ENCODE peak calls at places on chromosomes 6 and 20, in nine cellular contexts. C is A549, D is IMR-90, W is upper lobe of left lung, P is adrenal gland, T is ovary, B is HCT116, U is sigmoid colon, Y is heart left ventricle. O is an unnamed sample.

GRCh38 chr6:148794797-148795196 is 48.0 kb downstream of the UST start:
- DNase-seq in W (no peak), U (no peak), T (no peak), B (no peak), P (no peak), D (no peak), C (no peak), Y (no peak), O (no peak)

GRCh38 chr20:50015636-50015992 is 32.8 kb downstream of the SNAI1 start:
- DNase-seq in C (no peak), P (no peak), Y (no peak), T (no peak), W (no peak), B (no peak), U (no peak), D (no peak), O (no peak)

GRCh38 chr20:10177326-10177725 is 41.3 kb upstream of the SNAP25 start:
- DNase-seq in W (no peak), Y (no peak), U (no peak), B (no peak), C (no peak), D (peak), T (no peak), P (no peak), O (no peak)

GRCh38 chr6:118383924-118384323 is 164.2 kb upstream of the PLN start:
- DNase-seq in T (no peak), P (no peak), W (no peak), B (no peak), Y (no peak), C (no peak), D (no peak), U (no peak), O (no peak)

GRCh38 chr20:22227301-22227700 is 357.1 kb downstream of the FOXA2 start:
- DNase-seq in U (no peak), W (no peak), T (no peak), D (no peak), P (no peak), B (no peak), C (no peak), Y (no peak), O (no peak)

GRCh38 chr20:37941332-37941731 is 38.4 kb downstream of the VSTM2L start:
- DNase-seq in U (no peak), Y (no peak), C (peak), P (no peak), B (no peak), W (no peak), T (no peak), D (no peak), O (no peak)

GRCh38 chr6:107879912-107880311 is 55.8 kb upstream of the SCML4 start:
- DNase-seq in P (no peak), W (no peak), B (no peak), U (no peak), T (no peak), Y (no peak), D (no peak), C (no peak), O (no peak)

GRCh38 chr20:36848078-36848660 is 27.8 kb upstream of the TLDC2 start:
- DNase-seq in D (peak), C (peak), B (no peak), Y (peak), U (peak), T (no peak), W (no peak), P (no peak), O (no peak)

GRCh38 chr20:4449977-4450715 is 271.6 kb upstream of the PRND start:
- DNase-seq in D (peak), C (peak), Y (no peak), T (no peak), P (peak), U (no peak), B (peak), W (no peak), O (no peak)

DNA sequence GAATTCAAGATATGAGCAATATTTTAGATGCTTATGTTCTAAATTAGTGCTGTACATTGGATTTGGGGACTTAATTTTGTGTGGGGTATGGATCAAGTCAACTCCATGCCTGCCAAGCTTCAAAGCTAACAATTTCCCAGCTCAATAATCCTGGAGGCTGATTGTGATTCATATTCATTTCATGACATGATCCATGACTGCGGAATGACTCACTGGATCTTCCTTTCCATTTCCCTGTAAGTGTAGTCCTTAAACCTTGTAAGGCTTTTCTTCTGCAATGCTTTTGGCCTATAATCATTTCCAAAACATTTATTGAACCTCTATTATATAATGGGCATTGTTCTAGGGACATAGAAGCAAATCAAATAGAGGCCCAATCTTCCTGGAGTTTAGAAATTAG is 44.8 kb upstream of the CCN2 start:
- DNase-seq in P (no peak), W (no peak), T (no peak), U (no peak), Y (no peak), C (peak), D (peak), B (peak), O (no peak)
- H3K27ac ChIP-seq in P (no peak), W (no peak), T (no peak), U (no peak), Y (no peak), C (peak), D (no peak), B (no peak), O (no peak)

DNA sequence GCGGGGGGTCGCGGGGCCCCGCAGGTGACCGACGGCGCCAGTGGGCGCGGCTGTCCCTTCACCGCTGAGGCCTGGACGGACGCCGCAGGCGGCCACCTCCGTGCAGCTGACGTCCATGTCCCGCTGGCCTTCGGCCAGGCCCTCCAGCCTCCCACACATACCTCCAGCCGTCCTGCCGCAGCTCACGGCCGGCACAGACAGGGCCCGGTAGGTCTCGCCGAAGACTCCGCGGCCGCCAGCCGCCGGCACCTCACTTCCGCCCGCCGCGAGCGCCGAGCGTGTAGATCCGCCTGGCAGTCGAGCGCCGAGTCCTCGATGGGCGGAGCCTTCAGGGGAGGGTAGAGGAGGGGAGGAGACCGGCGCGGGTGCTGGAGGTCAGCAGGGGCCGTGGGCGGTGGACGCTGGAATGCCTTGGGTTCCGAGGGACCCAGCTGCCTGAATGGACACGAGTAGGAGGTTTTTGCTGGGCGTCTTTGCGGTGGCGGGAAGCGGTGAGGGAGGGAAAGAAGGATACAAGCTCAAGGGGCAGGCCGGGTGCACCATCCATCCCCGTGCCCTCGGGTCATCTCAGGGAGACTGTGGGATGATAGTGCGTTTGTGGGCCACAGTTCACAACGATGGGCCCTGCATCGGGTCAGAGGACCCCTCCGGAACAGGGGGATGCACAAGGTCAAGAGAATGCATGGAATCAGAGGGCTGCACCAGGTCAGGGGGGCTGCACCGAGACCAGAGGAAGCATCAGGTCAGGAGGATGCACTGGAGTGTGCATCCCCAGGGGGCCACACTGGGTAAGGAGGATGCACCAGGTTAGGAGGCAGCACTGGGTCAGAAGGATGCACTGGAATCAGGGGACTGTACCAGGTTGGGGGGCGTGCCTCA is at the start of gene EXOC2:
- DNase-seq in U (peak), C (peak), Y (peak), D (peak), W (peak), B (peak), P (peak), T (peak), O (peak)
- TF ChIP-seq POLR2A in U (peak), C (peak), Y (no peak), D (no peak), W (peak), B (peak), P (peak), T (peak), O (peak)

GRCh38 chr20:56687061-56687460 is 58.0 kb downstream of the TFAP2C start:
- DNase-seq in U (no peak), B (no peak), D (no peak), W (no peak), T (no peak), Y (no peak), P (no peak), C (no peak), O (no peak)
- H3K4me3 ChIP-seq in U (no peak), B (no peak), D (no peak), W (no peak), T (no peak), Y (no peak), P (no peak), C (no peak), O (no peak)

GRCh38 chr6:111700135-111700690 is 94.5 kb upstream of the TRAF3IP2 start:
- DNase-seq in T (no peak), C (no peak), U (no peak), B (no peak), Y (no peak), D (no peak), P (no peak), W (no peak), O (no peak)
- H3K27ac ChIP-seq in T (no peak), C (no peak), U (no peak), B (no peak), Y (no peak), D (no peak), P (no peak), W (no peak), O (no peak)

DNA sequence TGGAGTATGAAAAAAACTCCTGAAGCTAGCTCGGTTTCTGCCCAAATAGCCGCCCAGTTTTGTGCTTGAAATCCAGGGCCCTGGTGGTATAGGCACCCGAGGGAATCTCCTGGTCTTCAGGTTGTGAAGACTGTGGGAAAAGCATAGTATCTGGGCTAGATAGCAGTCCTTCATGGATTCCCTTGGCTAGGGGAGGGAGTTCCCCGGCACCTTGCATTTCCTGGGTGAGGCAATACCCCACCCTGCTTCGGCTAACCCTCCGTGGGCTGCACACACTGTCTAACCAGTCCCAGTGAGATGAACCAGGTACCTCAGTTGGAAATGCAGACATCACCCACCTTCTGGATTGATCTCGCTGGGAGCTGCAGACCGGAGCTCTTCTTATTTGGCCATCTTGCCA is 184.5 kb upstream of the SLC35B3 start:
- DNase-seq in C (no peak), B (no peak), Y (no peak), P (no peak), U (no peak), D (no peak), W (no peak), T (no peak), O (no peak)
- TF ChIP-seq POLR2A in C (no peak), B (no peak), Y (no peak), P (no peak), U (no peak), D (no peak), W (no peak), T (no peak), O (no peak)

O was measured in tibial nerve.